ENCODE peak calls at places on chromosomes 5 and 9, in ten cellular contexts. F, H, S, A, L, J, U, Q, T and R are unnamed samples.

GRCh38 chr5:150644058-150644457 is 3.6 kb downstream of the SYNPO start:
- DNase-seq in F (no peak), H (no peak), S (no peak), A (no peak), L (no peak), J (no peak), U (no peak), Q (no peak), T (no peak), R (no peak)

GRCh38 chr5:73450672-73451217 is 2.2 kb upstream of the FOXD1 start:
- DNase-seq in F (no peak), H (no peak), S (no peak), A (no peak), L (no peak), J (no peak), U (no peak), Q (no peak), T (no peak), R (no peak)

GRCh38 chr5:139514486-139514856 is 31.9 kb upstream of the STING1 start:
- DNase-seq in F (no peak), H (no peak), S (no peak), A (no peak), L (no peak), J (no peak), U (no peak), Q (no peak), T (no peak), R (peak)

GRCh38 chr5:174425964-174426290 is 298.5 kb upstream of the MSX2 start:
- DNase-seq in F (no peak), H (no peak), S (no peak), A (no peak), L (no peak), J (no peak), U (no peak), Q (no peak), T (no peak), R (no peak)

GRCh38 chr5:21834863-21835262 is 1018.3 kb downstream of the CDH12 start:
- DNase-seq in F (no peak), H (no peak), S (no peak), A (no peak), L (no peak), J (no peak), U (no peak), Q (no peak), T (no peak), R (no peak)

GRCh38 chr9:33234511-33235467 is 5.2 kb upstream of the SPINK4 start:
- DNase-seq in F (no peak), H (no peak), S (no peak), A (no peak), L (no peak), J (no peak), U (no peak), Q (no peak), T (peak), R (no peak)

GRCh38 chr9:129551393-129551973 is 69.4 kb downstream of the C9orf50 start:
- DNase-seq in F (no peak), H (no peak), S (peak), A (no peak), L (no peak), J (no peak), U (no peak), Q (no peak), T (no peak), R (no peak)

GRCh38 chr9:129264388-129264787 is 86.3 kb upstream of the IER5L start:
- DNase-seq in F (no peak), H (no peak), S (no peak), A (no peak), L (no peak), J (no peak), U (no peak), Q (no peak), T (no peak), R (no peak)

GRCh38 chr9:6080154-6080716 is 64.8 kb upstream of the RANBP6 start:
- DNase-seq in F (peak), H (peak), S (peak), A (peak), L (peak), J (peak), U (peak), Q (peak), T (peak), R (peak)

GRCh38 chr5:7321724-7322123 is 74.2 kb upstream of the ADCY2 start:
- DNase-seq in F (no peak), H (no peak), S (no peak), A (no peak), L (no peak), J (no peak), U (no peak), Q (no peak), T (no peak), R (no peak)

GRCh38 chr5:115267617-115268016 is 4.9 kb upstream of the PGGT1B start:
- DNase-seq in F (no peak), H (no peak), S (no peak), A (no peak), L (no peak), J (no peak), U (no peak), Q (no peak), T (no peak), R (no peak)

GRCh38 chr9:102521097-102521755 is 473.9 kb upstream of the CYLC2 start:
- DNase-seq in F (no peak), H (no peak), S (no peak), A (no peak), L (no peak), J (no peak), U (no peak), Q (no peak), T (no peak), R (no peak)

GRCh38 chr9:27125936-27126335 is 16.9 kb downstream of the TEK start:
- DNase-seq in F (no peak), H (no peak), S (no peak), A (no peak), L (no peak), J (no peak), U (no peak), Q (no peak), T (no peak), R (no peak)

GRCh38 chr9:126001581-126002225 is 254.5 kb downstream of the PBX3 start:
- DNase-seq in F (no peak), H (no peak), S (peak), A (no peak), L (no peak), J (no peak), U (no peak), Q (no peak), T (no peak), R (no peak)

GRCh38 chr9:38296853-38297252 is 95.6 kb upstream of the ALDH1B1 start:
- DNase-seq in F (no peak), H (no peak), S (no peak), A (no peak), L (no peak), J (no peak), U (no peak), Q (no peak), T (no peak), R (no peak)

GRCh38 chr5:29995154-29995553 is 1198.3 kb upstream of the CDH6 start:
- DNase-seq in F (no peak), H (no peak), S (no peak), A (no peak), L (no peak), J (no peak), U (no peak), Q (no peak), T (no peak), R (no peak)

GRCh38 chr5:29992248-29992647 is 1201.2 kb upstream of the CDH6 start:
- DNase-seq in F (no peak), H (no peak), S (no peak), A (no peak), L (no peak), J (no peak), U (no peak), Q (no peak), T (no peak), R (no peak)

GRCh38 chr5:29994519-29994918 is 1199.0 kb upstream of the CDH6 start:
- DNase-seq in F (no peak), H (no peak), S (no peak), A (no peak), L (no peak), J (no peak), U (no peak), Q (no peak), T (no peak), R (no peak)

GRCh38 chr5:29993286-29993685 is 1200.2 kb upstream of the CDH6 start:
- DNase-seq in F (no peak), H (no peak), S (no peak), A (no peak), L (no peak), J (no peak), U (no peak), Q (no peak), T (no peak), R (no peak)

GRCh38 chr5:29990681-29991080 is 1202.8 kb upstream of the CDH6 start:
- DNase-seq in F (no peak), H (no peak), S (no peak), A (no peak), L (no peak), J (no peak), U (no peak), Q (no peak), T (no peak), R (no peak)
- TF ChIP-seq CTCF in F (no peak), H (no peak), S (no peak), A (no peak), L (no peak), J (no peak), U (no peak), Q (no peak), T (no peak), R (no peak)

DNA sequence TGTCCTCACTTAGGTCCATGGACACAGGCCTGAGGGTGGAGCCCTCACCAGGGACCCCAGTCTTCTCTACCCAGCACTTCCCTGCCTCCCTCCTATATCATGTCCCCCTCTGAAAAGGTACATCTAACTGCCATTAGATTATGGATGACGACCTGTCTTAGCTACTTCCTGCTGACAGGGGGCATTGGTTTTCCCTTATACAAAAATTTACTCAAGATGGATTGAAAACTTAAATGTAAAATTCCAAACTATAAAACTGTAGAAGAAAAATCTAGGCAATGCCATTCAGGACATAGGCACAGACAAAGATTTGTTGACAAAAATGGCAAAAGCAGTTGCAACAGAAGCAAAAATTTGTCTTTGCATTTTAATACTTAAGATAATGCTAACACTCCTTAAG is 623.2 kb upstream of the FAM174A start:
- DNase-seq in F (no peak), H (no peak), S (no peak), A (no peak), L (no peak), J (no peak), U (no peak), Q (no peak), T (no peak), R (no peak)
- TF ChIP-seq CTCF in F (no peak), H (no peak), S (no peak), A (no peak), L (no peak), J (peak), U (peak), Q (no peak), T (no peak), R (no peak)

GRCh38 chr5:80960531-80961375 is 590 bp downstream of the RASGRF2 start:
- DNase-seq in F (peak), H (no peak), S (no peak), A (peak), L (peak), J (no peak), U (no peak), Q (peak), T (peak), R (peak)
- TF ChIP-seq CTCF in F (no peak), H (peak), S (no peak), A (peak), L (peak), J (no peak), U (no peak), Q (no peak), T (peak), R (no peak)

GRCh38 chr5:140571105-140571504 is 6.5 kb downstream of the SLC35A4 start:
- DNase-seq in F (no peak), H (no peak), S (peak), A (peak), L (no peak), J (no peak), U (no peak), Q (no peak), T (no peak), R (no peak)

GRCh38 chr5:140576776-140577201 is 12.2 kb downstream of the SLC35A4 start:
- DNase-seq in F (no peak), H (no peak), S (no peak), A (no peak), L (no peak), J (no peak), U (no peak), Q (no peak), T (no peak), R (no peak)

GRCh38 chr5:140574165-140574564 is 9.5 kb downstream of the SLC35A4 start:
- DNase-seq in F (no peak), H (no peak), S (no peak), A (peak), L (no peak), J (no peak), U (no peak), Q (no peak), T (no peak), R (no peak)

GRCh38 chr5:140573683-140574082 is 9.1 kb downstream of the SLC35A4 start:
- DNase-seq in F (no peak), H (no peak), S (peak), A (no peak), L (no peak), J (no peak), U (no peak), Q (no peak), T (no peak), R (no peak)

GRCh38 chr5:140575309-140575708 is 10.7 kb downstream of the SLC35A4 start:
- DNase-seq in F (no peak), H (no peak), S (peak), A (peak), L (peak), J (no peak), U (no peak), Q (peak), T (no peak), R (peak)
- TF ChIP-seq CTCF in F (peak), H (peak), S (no peak), A (peak), L (no peak), J (no peak), U (peak), Q (no peak), T (peak), R (peak)

GRCh38 chr9:104144336-104144735 is 50.2 kb downstream of the SMC2 start:
- DNase-seq in F (no peak), H (no peak), S (no peak), A (no peak), L (no peak), J (no peak), U (no peak), Q (no peak), T (no peak), R (no peak)
- TF ChIP-seq CTCF in F (no peak), H (no peak), S (no peak), A (no peak), L (no peak), J (no peak), U (no peak), Q (no peak), T (no peak), R (no peak)

DNA sequence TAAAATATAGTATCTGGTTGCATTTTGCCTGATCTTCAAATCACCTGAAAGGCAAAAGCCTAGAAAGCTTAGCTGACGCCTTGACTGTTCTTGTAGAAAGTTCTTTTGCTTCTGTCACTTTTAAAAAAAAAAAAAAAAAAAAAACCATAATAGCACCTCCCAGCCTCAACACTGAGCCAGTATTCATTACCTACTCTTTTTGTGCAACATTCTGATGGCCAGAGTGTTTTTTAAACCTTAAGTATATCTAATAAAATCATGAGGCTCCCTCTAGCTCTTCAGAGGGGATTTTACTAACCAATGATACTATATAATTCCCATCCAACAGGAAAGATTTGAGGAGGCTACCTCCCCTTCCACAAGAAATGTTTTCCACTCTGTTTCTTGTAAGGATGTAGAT is 3.9 kb downstream of the BNC2 start:
- DNase-seq in F (no peak), H (no peak), S (no peak), A (no peak), L (no peak), J (no peak), U (no peak), Q (no peak), T (no peak), R (no peak)
- TF ChIP-seq CTCF in F (peak), H (no peak), S (no peak), A (no peak), L (no peak), J (no peak), U (no peak), Q (no peak), T (no peak), R (no peak)

GRCh38 chr5:147400076-147400809 is 109.6 kb downstream of the DPYSL3 start:
- DNase-seq in F (no peak), H (no peak), S (no peak), A (no peak), L (no peak), J (no peak), U (no peak), Q (no peak), T (no peak), R (no peak)
- TF ChIP-seq CTCF in F (no peak), H (no peak), S (no peak), A (no peak), L (no peak), J (no peak), U (no peak), Q (no peak), T (no peak), R (no peak)

GRCh38 chr5:135486131-135486530 is 34.0 kb upstream of the TIFAB start:
- DNase-seq in F (no peak), H (no peak), S (no peak), A (no peak), L (no peak), J (no peak), U (no peak), Q (no peak), T (no peak), R (no peak)

GRCh38 chr5:135489466-135490244 is 37.5 kb upstream of the TIFAB start:
- DNase-seq in F (no peak), H (no peak), S (no peak), A (no peak), L (no peak), J (no peak), U (no peak), Q (no peak), T (no peak), R (no peak)

GRCh38 chr5:135488727-135489465 is 36.7 kb upstream of the TIFAB start:
- DNase-seq in F (no peak), H (no peak), S (no peak), A (no peak), L (no peak), J (no peak), U (peak), Q (no peak), T (peak), R (no peak)

GRCh38 chr5:135486679-135487395 is 34.7 kb upstream of the TIFAB start:
- DNase-seq in F (no peak), H (no peak), S (no peak), A (no peak), L (no peak), J (no peak), U (no peak), Q (no peak), T (no peak), R (no peak)

DNA sequence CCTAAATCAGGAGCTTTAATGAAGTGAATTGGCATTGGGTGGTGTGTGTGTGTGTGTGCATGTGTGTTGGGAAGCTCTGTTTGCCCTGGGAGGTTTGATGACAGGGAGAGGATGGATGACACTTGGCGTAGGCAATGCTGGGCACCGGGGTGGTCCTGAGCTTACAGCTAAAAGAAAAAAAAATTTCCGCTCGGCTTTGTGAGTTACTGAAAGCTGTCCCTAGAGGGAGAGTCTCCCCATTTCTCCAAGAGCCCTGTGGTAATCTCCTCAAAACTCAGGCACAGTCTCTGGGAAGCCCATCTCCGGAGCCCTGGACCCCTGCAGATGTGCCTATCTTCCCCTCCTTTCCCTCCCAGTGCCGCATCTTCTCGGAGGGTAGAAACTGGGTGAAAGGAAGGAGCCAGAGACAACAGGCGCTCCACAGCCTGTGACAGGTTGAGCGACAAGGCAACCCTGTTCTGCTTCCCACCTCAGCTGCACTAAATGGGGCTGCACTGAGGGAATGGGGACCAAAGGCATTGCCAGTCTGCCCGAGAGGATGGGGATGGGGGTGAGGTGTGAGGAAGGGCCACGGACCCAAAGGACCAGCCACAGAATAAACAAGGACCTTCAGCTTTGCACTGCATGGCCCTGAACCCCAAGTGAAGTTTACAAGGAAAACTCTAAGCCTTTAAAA is 35.8 kb upstream of the TIFAB start:
- DNase-seq in F (no peak), H (no peak), S (no peak), A (no peak), L (no peak), J (no peak), U (no peak), Q (no peak), T (no peak), R (no peak)
- TF ChIP-seq CTCF in F (no peak), H (no peak), S (no peak), A (no peak), L (no peak), J (no peak), U (peak), Q (no peak), T (no peak), R (no peak)

GRCh38 chr5:171850354-171850947 is 64.8 kb downstream of the SMIM23 start:
- DNase-seq in F (no peak), H (no peak), S (no peak), A (no peak), L (no peak), J (no peak), U (no peak), Q (no peak), T (peak), R (no peak)
- TF ChIP-seq CTCF in F (no peak), H (no peak), S (no peak), A (peak), L (no peak), J (peak), U (peak), Q (no peak), T (peak), R (no peak)